ENCODE peak calls at places on chromosome 14, in ten cellular contexts. F is heart right ventricle, R is fibroblast of lung, Z is osteoblast, D is dorsolateral prefrontal cortex, B is left ventricle myocardium inferior, Q is WERI-Rb-1, J is GM23338, E is adrenal gland, Y is fibroblast of the aortic adventitia. P is an unnamed sample.

GRCh38 chr14:72883963-72884362 is 9.9 kb downstream of the DPF3 start:
- DNase-seq in F (no peak), R (peak; percentile 45), Z (no peak), D (no peak), B (no peak), Q (no peak), J (peak; percentile 28), E (no peak), Y (peak; percentile 41), P (peak; percentile 42)

GRCh38 chr14:72679591-72680151 is 214.2 kb downstream of the DPF3 start:
- DNase-seq in F (no peak), R (peak; percentile 42), Z (no peak), D (no peak), B (no peak), Q (no peak), J (peak; percentile 62), E (no peak), Y (no peak), P (no peak)

GRCh38 chr14:38705220-38705619 is 397.8 kb downstream of the SEC23A start:
- DNase-seq in F (no peak), R (no peak), Z (no peak), D (no peak), B (no peak), Q (no peak), J (no peak), E (no peak), Y (no peak), P (no peak)

GRCh38 chr14:47843236-47843635 is 167.8 kb upstream of the MDGA2 start:
- DNase-seq in F (no peak), R (no peak), Z (no peak), D (no peak), B (no peak), Q (no peak), J (no peak), E (no peak), Y (no peak), P (no peak)

GRCh38 chr14:49623941-49624806 is 3.6 kb downstream of the MGAT2 start:
- DNase-seq in F (no peak), R (no peak), Z (no peak), D (no peak), B (no peak), Q (no peak), J (no peak), E (no peak), Y (no peak), P (no peak)

GRCh38 chr14:106436310-106436905 is 910.0 kb downstream of the TMEM121 start:
- DNase-seq in F (no peak), R (no peak), Z (no peak), D (no peak), B (peak; percentile 19), Q (peak; percentile 48), J (peak; percentile 39), E (peak; percentile 56), Y (no peak), P (no peak)

GRCh38 chr14:94175403-94176146 is 1.5 kb downstream of the PPP4R4 start:
- DNase-seq in F (no peak), R (no peak), Z (no peak), D (no peak), B (no peak), Q (no peak), J (no peak), E (no peak), Y (no peak), P (no peak)

GRCh38 chr14:61593330-61593729 is 102.0 kb upstream of the HIF1A start:
- DNase-seq in F (no peak), R (no peak), Z (no peak), D (no peak), B (no peak), Q (no peak), J (no peak), E (no peak), Y (no peak), P (peak; percentile 75)

GRCh38 chr14:78595797-78596196 is 425.6 kb downstream of the NRXN3 start:
- DNase-seq in F (no peak), R (no peak), Z (peak; percentile 29), D (no peak), B (no peak), Q (peak; percentile 68), J (peak; percentile 52), E (no peak), Y (no peak), P (peak; percentile 9)

DNA sequence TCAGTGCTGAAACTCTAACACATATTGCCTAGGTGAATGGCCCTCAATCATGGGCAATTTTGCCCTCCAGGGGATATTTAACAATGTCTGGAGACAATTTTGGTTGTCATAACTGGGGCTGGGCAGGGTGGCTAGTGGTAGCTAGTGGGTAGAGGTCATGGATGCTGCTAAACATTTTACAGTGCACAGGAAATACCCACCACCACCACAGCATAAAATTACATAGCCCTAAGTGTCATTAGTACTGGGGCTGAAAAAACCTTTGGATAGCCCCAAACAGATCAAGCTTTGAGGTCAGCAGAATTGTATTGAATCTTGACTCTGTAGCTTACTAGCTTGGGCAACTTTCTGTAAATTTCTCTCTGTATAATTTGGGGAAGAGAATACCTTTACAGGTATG is 758.0 kb downstream of the BCL11B start:
- DNase-seq in F (no peak), R (no peak), Z (no peak), D (no peak), B (no peak), Q (no peak), J (no peak), E (no peak), Y (no peak), P (no peak)
- H3K4me3 ChIP-seq in F (no peak overlapping the region), R (no peak overlapping the region), Z (no peak overlapping the region), D (no peak overlapping the region), B (no peak overlapping the region), Q (no peak overlapping the region), J (no peak overlapping the region), E (no peak overlapping the region), Y (no peak overlapping the region), P (no peak overlapping the region)

GRCh38 chr14:36720657-36721056 is 59.0 kb downstream of the PAX9 start:
- DNase-seq in F (no peak), R (no peak), Z (no peak), D (no peak), B (no peak), Q (no peak), J (no peak), E (no peak), Y (no peak), P (no peak)

GRCh38 chr14:36719823-36720222 is 58.2 kb downstream of the PAX9 start:
- DNase-seq in F (no peak), R (no peak), Z (no peak), D (no peak), B (no peak), Q (no peak), J (no peak), E (no peak), Y (no peak), P (no peak)

GRCh38 chr14:36716614-36717184 is 55.0 kb downstream of the PAX9 start:
- DNase-seq in F (no peak), R (no peak), Z (peak; percentile 34), D (no peak), B (no peak), Q (no peak), J (no peak), E (no peak), Y (no peak), P (no peak)

GRCh38 chr14:36717363-36717762 is 55.7 kb downstream of the PAX9 start:
- DNase-seq in F (no peak), R (no peak), Z (no peak), D (no peak), B (no peak), Q (no peak), J (peak; percentile 56), E (no peak), Y (no peak), P (no peak)

GRCh38 chr14:36718216-36718615 is 56.6 kb downstream of the PAX9 start:
- DNase-seq in F (no peak), R (peak; percentile 6), Z (no peak), D (no peak), B (no peak), Q (no peak), J (no peak), E (no peak), Y (no peak), P (peak; percentile 23)
- TF ChIP-seq CTCF in F (no peak), R (no peak), Z (no peak), D (no peak), B (no peak), Q (no peak), J (no peak), E (no peak), Y (no peak), P (no peak)

DNA sequence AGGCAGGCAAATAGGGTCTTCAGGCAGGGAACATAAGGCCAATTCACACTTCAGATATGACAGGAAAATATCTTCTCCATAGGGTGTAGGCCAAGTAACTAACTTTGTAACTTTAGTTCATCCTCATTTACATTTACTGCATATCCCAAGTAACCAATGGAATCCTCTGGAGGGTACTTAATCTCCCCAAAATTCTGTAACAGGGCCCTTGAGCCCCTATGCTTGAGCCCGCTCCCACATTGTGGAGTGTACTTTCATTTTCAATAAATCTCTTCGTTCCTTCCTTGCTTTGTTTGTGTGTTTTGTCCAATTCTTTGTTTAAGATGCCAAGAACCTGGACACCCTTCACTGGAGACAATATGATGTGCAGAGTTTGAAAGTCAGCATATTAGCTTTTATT is 45.3 kb downstream of the FSCB start:
- DNase-seq in F (no peak), R (no peak), Z (no peak), D (no peak), B (no peak), Q (no peak), J (no peak), E (no peak), Y (no peak), P (no peak)
- H3K4me3 ChIP-seq in F (no peak overlapping the region), R (no peak overlapping the region), Z (no peak overlapping the region), D (no peak overlapping the region), B (no peak overlapping the region), Q (no peak overlapping the region), J (no peak overlapping the region), E (no peak overlapping the region), Y (no peak overlapping the region), P (no peak overlapping the region)

GRCh38 chr14:60106341-60106740 is 14.6 kb downstream of the PCNX4 start:
- DNase-seq in F (no peak), R (peak; percentile 86), Z (peak; percentile 85), D (peak; percentile 47), B (no peak), Q (no peak), J (no peak), E (peak; percentile 36), Y (peak; percentile 58), P (peak; percentile 90)

GRCh38 chr14:60101801-60102200 is 10.1 kb downstream of the PCNX4 start:
- DNase-seq in F (no peak), R (peak; percentile 59), Z (no peak), D (no peak), B (no peak), Q (no peak), J (no peak), E (no peak), Y (no peak), P (peak; percentile 56)

GRCh38 chr14:60097974-60098373 is 6.3 kb downstream of the PCNX4 start:
- DNase-seq in F (no peak), R (no peak), Z (no peak), D (no peak), B (no peak), Q (no peak), J (no peak), E (no peak), Y (no peak), P (no peak)

DNA sequence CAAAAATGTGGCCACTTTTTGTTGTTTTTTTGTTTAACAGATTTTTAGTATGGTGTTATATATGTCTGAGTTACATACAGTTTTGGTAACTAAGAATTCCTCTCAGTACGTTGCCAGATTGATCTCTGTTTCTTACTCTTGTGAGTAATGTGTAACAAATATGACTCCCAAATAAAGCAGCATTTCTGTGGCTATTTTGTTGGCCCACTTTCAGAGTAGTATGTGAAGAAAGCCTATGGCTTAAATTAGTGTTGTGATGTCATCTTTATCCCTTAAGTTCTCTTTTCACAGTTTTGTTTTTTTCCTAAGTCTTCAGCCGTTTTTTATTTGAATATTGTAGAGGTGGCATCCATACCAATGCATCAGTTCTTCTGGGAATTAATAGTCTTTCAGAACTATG is 10.7 kb downstream of the PCNX4 start:
- DNase-seq in F (no peak), R (peak; percentile 91), Z (peak; percentile 36), D (no peak), B (no peak), Q (no peak), J (no peak), E (no peak), Y (peak; percentile 89), P (peak; percentile 89)
- TF ChIP-seq CTCF in F (no peak), R (no peak), Z (no peak), D (no peak), B (no peak), Q (no peak), J (no peak), E (no peak), Y (no peak), P (no peak)